ENCODE peak calls at places on chromosomes 2 and 18, in six cellular contexts. One of them, this sample, is unnamed.

GRCh38 chr2:17667898-17668297 is 85.7 kb downstream of the SMC6 start:
- DNase-seq in GM23338: no peak
- DNase-seq in breast epithelium: no peak
- DNase-seq in neural progenitor cell: no peak
- DNase-seq in lower leg skin: no peak
- DNase-seq in ascending aorta: no peak
- DNase-seq in this sample: no peak

GRCh38 chr2:20365249-20365817 is 14.7 kb upstream of the PUM2 start:
- DNase-seq in GM23338: no peak
- DNase-seq in breast epithelium: no peak
- DNase-seq in neural progenitor cell: no peak
- DNase-seq in lower leg skin: no peak
- DNase-seq in ascending aorta: no peak
- DNase-seq in this sample: no peak

GRCh38 chr18:45221363-45221762 is 393.9 kb upstream of the SLC14A2 start:
- DNase-seq in GM23338: no peak
- DNase-seq in breast epithelium: no peak
- DNase-seq in neural progenitor cell: no peak
- DNase-seq in lower leg skin: no peak
- DNase-seq in ascending aorta: no peak
- DNase-seq in this sample: no peak

GRCh38 chr2:22153974-22154373 is 1030.2 kb downstream of the TDRD15 start:
- DNase-seq in GM23338: no peak
- DNase-seq in breast epithelium: no peak
- DNase-seq in neural progenitor cell: no peak
- DNase-seq in lower leg skin: no peak
- DNase-seq in ascending aorta: no peak
- DNase-seq in this sample: no peak

GRCh38 chr18:43279015-43279758 is 1.9 kb upstream of the SYT4 start:
- DNase-seq in GM23338: peak; percentile 89
- DNase-seq in breast epithelium: no peak
- DNase-seq in neural progenitor cell: peak; percentile 62
- DNase-seq in lower leg skin: no peak
- DNase-seq in ascending aorta: no peak
- DNase-seq in this sample: no peak

GRCh38 chr2:241702405-241703127 is 727 bp downstream of the ING5 start:
- DNase-seq in GM23338: peak; percentile 92
- DNase-seq in breast epithelium: peak; percentile 88
- DNase-seq in neural progenitor cell: peak; percentile 95
- DNase-seq in lower leg skin: peak; percentile 96
- DNase-seq in ascending aorta: peak; percentile 15
- DNase-seq in this sample: peak; percentile 29

GRCh38 chr2:225103737-225104141 is 61.5 kb upstream of the DOCK10 start:
- DNase-seq in GM23338: no peak
- DNase-seq in breast epithelium: no peak
- DNase-seq in neural progenitor cell: no peak
- DNase-seq in lower leg skin: no peak
- DNase-seq in ascending aorta: no peak
- DNase-seq in this sample: no peak

GRCh38 chr2:10080536-10081304 is 509 bp upstream of the CYS1 start:
- DNase-seq in GM23338: peak; percentile 47
- DNase-seq in breast epithelium: no peak
- DNase-seq in neural progenitor cell: peak; percentile 62
- DNase-seq in lower leg skin: no peak
- DNase-seq in ascending aorta: no peak
- DNase-seq in this sample: no peak

GRCh38 chr2:1618191-1618961 is 125.9 kb downstream of the PXDN start:
- DNase-seq in GM23338: no peak
- DNase-seq in breast epithelium: no peak
- DNase-seq in neural progenitor cell: no peak
- DNase-seq in lower leg skin: peak; percentile 74
- DNase-seq in ascending aorta: no peak
- DNase-seq in this sample: no peak

GRCh38 chr2:221969087-221969829 is 329.5 kb downstream of the PAX3 start:
- DNase-seq in GM23338: peak; percentile 65
- DNase-seq in breast epithelium: no peak
- DNase-seq in neural progenitor cell: peak; percentile 67
- DNase-seq in lower leg skin: no peak
- DNase-seq in ascending aorta: no peak
- DNase-seq in this sample: no peak

GRCh38 chr2:219369447-219369861 is 18.3 kb downstream of the DNPEP start:
- DNase-seq in GM23338: no peak
- DNase-seq in breast epithelium: peak; percentile 77
- DNase-seq in neural progenitor cell: no peak
- DNase-seq in lower leg skin: no peak
- DNase-seq in ascending aorta: no peak
- DNase-seq in this sample: no peak

GRCh38 chr2:18001671-18002070 is 123.2 kb downstream of the KCNS3 start:
- DNase-seq in GM23338: peak; percentile 51
- DNase-seq in breast epithelium: no peak
- DNase-seq in neural progenitor cell: peak; percentile 3
- DNase-seq in lower leg skin: no peak
- DNase-seq in ascending aorta: no peak
- DNase-seq in this sample: no peak

GRCh38 chr2:25700221-25700660 is 26.9 kb upstream of the DTNB start:
- DNase-seq in GM23338: peak; percentile 76
- DNase-seq in breast epithelium: no peak
- DNase-seq in neural progenitor cell: peak; percentile 48
- DNase-seq in lower leg skin: no peak
- DNase-seq in ascending aorta: no peak
- DNase-seq in this sample: no peak

GRCh38 chr2:201831469-201831868 is 25.1 kb downstream of the CDK15 start:
- DNase-seq in GM23338: no peak
- DNase-seq in breast epithelium: no peak
- DNase-seq in neural progenitor cell: no peak
- DNase-seq in lower leg skin: no peak
- DNase-seq in ascending aorta: no peak
- DNase-seq in this sample: no peak

GRCh38 chr2:53646788-53647187 is 120.8 kb upstream of the CHAC2 start:
- DNase-seq in GM23338: peak; percentile 70
- DNase-seq in breast epithelium: no peak
- DNase-seq in neural progenitor cell: no peak
- DNase-seq in lower leg skin: no peak
- DNase-seq in ascending aorta: no peak
- DNase-seq in this sample: no peak

GRCh38 chr2:240810621-240811020 is 9.4 kb downstream of the KIF1A start:
- DNase-seq in GM23338: no peak
- DNase-seq in breast epithelium: no peak
- DNase-seq in neural progenitor cell: no peak
- DNase-seq in lower leg skin: peak; percentile 72
- DNase-seq in ascending aorta: no peak
- DNase-seq in this sample: no peak

GRCh38 chr2:171554991-171555615 is 32.8 kb downstream of the CYBRD1 start:
- DNase-seq in GM23338: no peak
- DNase-seq in breast epithelium: no peak
- DNase-seq in neural progenitor cell: no peak
- DNase-seq in lower leg skin: no peak
- DNase-seq in ascending aorta: no peak
- DNase-seq in this sample: no peak

GRCh38 chr2:74602553-74603281 is 45.4 kb downstream of the M1AP start:
- DNase-seq in GM23338: no peak
- DNase-seq in breast epithelium: no peak
- DNase-seq in neural progenitor cell: no peak
- DNase-seq in lower leg skin: no peak
- DNase-seq in ascending aorta: no peak
- DNase-seq in this sample: no peak

GRCh38 chr2:233331536-233331935 is 22.8 kb upstream of the DGKD start:
- DNase-seq in GM23338: no peak
- DNase-seq in breast epithelium: no peak
- DNase-seq in neural progenitor cell: no peak
- DNase-seq in lower leg skin: peak; percentile 92
- DNase-seq in ascending aorta: peak; percentile 59
- DNase-seq in this sample: no peak

GRCh38 chr2:41169744-41170143 is 717.9 kb upstream of the SLC8A1 start:
- DNase-seq in GM23338: peak; percentile 40
- DNase-seq in breast epithelium: no peak
- DNase-seq in neural progenitor cell: no peak
- DNase-seq in lower leg skin: no peak
- DNase-seq in ascending aorta: no peak
- DNase-seq in this sample: no peak

GRCh38 chr2:45067859-45068642 is 58.8 kb upstream of the SIX2 start:
- DNase-seq in GM23338: peak; percentile 22
- DNase-seq in breast epithelium: no peak
- DNase-seq in neural progenitor cell: peak; percentile 63
- DNase-seq in lower leg skin: no peak
- DNase-seq in ascending aorta: no peak
- DNase-seq in this sample: no peak

GRCh38 chr2:1088192-1088860 is 137.7 kb downstream of the SNTG2 start:
- DNase-seq in GM23338: no peak
- DNase-seq in breast epithelium: no peak
- DNase-seq in neural progenitor cell: no peak
- DNase-seq in lower leg skin: no peak
- DNase-seq in ascending aorta: no peak
- DNase-seq in this sample: no peak

GRCh38 chr2:195649629-195650190 is 7.3 kb upstream of the SLC39A10 start:
- DNase-seq in GM23338: no peak
- DNase-seq in breast epithelium: no peak
- DNase-seq in neural progenitor cell: no peak
- DNase-seq in lower leg skin: no peak
- DNase-seq in ascending aorta: no peak
- DNase-seq in this sample: no peak

GRCh38 chr2:80331025-80331424 is 26.5 kb upstream of the LRRTM1 start:
- DNase-seq in GM23338: no peak
- DNase-seq in breast epithelium: no peak
- DNase-seq in neural progenitor cell: no peak
- DNase-seq in lower leg skin: no peak
- DNase-seq in ascending aorta: no peak
- DNase-seq in this sample: no peak

GRCh38 chr2:215357660-215358059 is 45.8 kb downstream of the ATIC start:
- DNase-seq in GM23338: no peak
- DNase-seq in breast epithelium: no peak
- DNase-seq in neural progenitor cell: no peak
- DNase-seq in lower leg skin: no peak
- DNase-seq in ascending aorta: no peak
- DNase-seq in this sample: no peak

GRCh38 chr2:43038034-43038719 is 188.2 kb downstream of the ZFP36L2 start:
- DNase-seq in GM23338: no peak
- DNase-seq in breast epithelium: no peak
- DNase-seq in neural progenitor cell: no peak
- DNase-seq in lower leg skin: no peak
- DNase-seq in ascending aorta: no peak
- DNase-seq in this sample: no peak

GRCh38 chr2:75545387-75545786 is 15.4 kb downstream of the EVA1A start:
- DNase-seq in GM23338: no peak
- DNase-seq in breast epithelium: no peak
- DNase-seq in neural progenitor cell: no peak
- DNase-seq in lower leg skin: peak; percentile 34
- DNase-seq in ascending aorta: no peak
- DNase-seq in this sample: no peak

GRCh38 chr2:211833582-211834279 is 704.9 kb downstream of the ERBB4 start:
- DNase-seq in GM23338: no peak
- DNase-seq in breast epithelium: no peak
- DNase-seq in neural progenitor cell: no peak
- DNase-seq in lower leg skin: no peak
- DNase-seq in ascending aorta: no peak
- DNase-seq in this sample: no peak

GRCh38 chr2:235981629-235982028 is 186.6 kb downstream of the GBX2 start:
- DNase-seq in GM23338: peak; percentile 72
- DNase-seq in breast epithelium: no peak
- DNase-seq in neural progenitor cell: peak; percentile 67
- DNase-seq in lower leg skin: peak; percentile 46
- DNase-seq in ascending aorta: no peak
- DNase-seq in this sample: no peak

GRCh38 chr2:140275427-140275826 is 1495.2 kb upstream of the NXPH2 start:
- DNase-seq in GM23338: no peak
- DNase-seq in breast epithelium: no peak
- DNase-seq in neural progenitor cell: no peak
- DNase-seq in lower leg skin: no peak
- DNase-seq in ascending aorta: no peak
- DNase-seq in this sample: no peak

GRCh38 chr18:79971986-79972385 is 7.5 kb downstream of the HSBP1L1 start:
- DNase-seq in GM23338: no peak
- DNase-seq in breast epithelium: no peak
- DNase-seq in neural progenitor cell: no peak
- DNase-seq in lower leg skin: no peak
- DNase-seq in ascending aorta: no peak
- DNase-seq in this sample: no peak

GRCh38 chr2:71361631-71362030 is 30.0 kb downstream of the ZNF638 start:
- DNase-seq in GM23338: no peak
- DNase-seq in breast epithelium: no peak
- DNase-seq in neural progenitor cell: no peak
- DNase-seq in lower leg skin: no peak
- DNase-seq in ascending aorta: no peak
- DNase-seq in this sample: no peak
- H3K4me3 ChIP-seq in GM23338: no peak overlapping the region
- H3K4me3 ChIP-seq in breast epithelium: no peak overlapping the region
- H3K4me3 ChIP-seq in neural progenitor cell: no peak overlapping the region
- H3K4me3 ChIP-seq in lower leg skin: no peak overlapping the region
- H3K4me3 ChIP-seq in ascending aorta: no peak overlapping the region
- H3K4me3 ChIP-seq in this sample: no peak overlapping the region

GRCh38 chr18:13605901-13606300 is 120.5 kb downstream of the FAM210A start:
- DNase-seq in GM23338: no peak
- DNase-seq in breast epithelium: no peak
- DNase-seq in neural progenitor cell: no peak
- DNase-seq in lower leg skin: no peak
- DNase-seq in ascending aorta: no peak
- DNase-seq in this sample: no peak
- H3K4me3 ChIP-seq in GM23338: no peak overlapping the region
- H3K4me3 ChIP-seq in breast epithelium: no peak overlapping the region
- H3K4me3 ChIP-seq in neural progenitor cell: no peak overlapping the region
- H3K4me3 ChIP-seq in lower leg skin: no peak overlapping the region
- H3K4me3 ChIP-seq in ascending aorta: no peak overlapping the region
- H3K4me3 ChIP-seq in this sample: no peak overlapping the region

GRCh38 chr2:230590333-230590732 is 122.3 kb upstream of the CAB39 start:
- DNase-seq in GM23338: no peak
- DNase-seq in breast epithelium: no peak
- DNase-seq in neural progenitor cell: no peak
- DNase-seq in lower leg skin: no peak
- DNase-seq in ascending aorta: no peak
- DNase-seq in this sample: no peak

GRCh38 chr2:230589025-230589424 is 123.6 kb upstream of the CAB39 start:
- DNase-seq in GM23338: no peak
- DNase-seq in breast epithelium: no peak
- DNase-seq in neural progenitor cell: no peak
- DNase-seq in lower leg skin: no peak
- DNase-seq in ascending aorta: no peak
- DNase-seq in this sample: no peak

GRCh38 chr2:230586328-230586982 is 126.2 kb upstream of the CAB39 start:
- DNase-seq in GM23338: no peak
- DNase-seq in breast epithelium: no peak
- DNase-seq in neural progenitor cell: no peak
- DNase-seq in lower leg skin: no peak
- DNase-seq in ascending aorta: no peak
- DNase-seq in this sample: no peak

GRCh38 chr2:230591850-230592249 is 120.8 kb upstream of the CAB39 start:
- DNase-seq in GM23338: no peak
- DNase-seq in breast epithelium: no peak
- DNase-seq in neural progenitor cell: no peak
- DNase-seq in lower leg skin: no peak
- DNase-seq in ascending aorta: no peak
- DNase-seq in this sample: no peak

GRCh38 chr2:230589497-230590015 is 123.1 kb upstream of the CAB39 start:
- DNase-seq in GM23338: no peak
- DNase-seq in breast epithelium: no peak
- DNase-seq in neural progenitor cell: no peak
- DNase-seq in lower leg skin: no peak
- DNase-seq in ascending aorta: no peak
- DNase-seq in this sample: no peak
- H3K4me3 ChIP-seq in GM23338: no peak overlapping the region
- H3K4me3 ChIP-seq in breast epithelium: no peak overlapping the region
- H3K4me3 ChIP-seq in neural progenitor cell: no peak overlapping the region
- H3K4me3 ChIP-seq in lower leg skin: no peak overlapping the region
- H3K4me3 ChIP-seq in ascending aorta: no peak overlapping the region
- H3K4me3 ChIP-seq in this sample: no peak overlapping the region

GRCh38 chr2:39568561-39569006 is 97.1 kb upstream of the TMEM178A start:
- DNase-seq in GM23338: no peak
- DNase-seq in breast epithelium: no peak
- DNase-seq in neural progenitor cell: no peak
- DNase-seq in lower leg skin: no peak
- DNase-seq in ascending aorta: no peak
- DNase-seq in this sample: no peak
- H3K4me3 ChIP-seq in GM23338: no peak overlapping the region
- H3K4me3 ChIP-seq in breast epithelium: no peak overlapping the region
- H3K4me3 ChIP-seq in neural progenitor cell: no peak overlapping the region
- H3K4me3 ChIP-seq in lower leg skin: no peak overlapping the region
- H3K4me3 ChIP-seq in ascending aorta: no peak overlapping the region
- H3K4me3 ChIP-seq in this sample: no peak overlapping the region

This sample was measured in thoracic aorta.